ENCODE peak calls at places on chromosome 21, in ten cellular contexts. One of them, this sample, is unnamed.

GRCh38 chr21:15496896-15497295 is 232.9 kb upstream of the USP25 start:
- DNase-seq in activated T-cell treated with anti-CD3 and anti-CD28 coated beads, Interleukin-2, amount 50 U/mL, for 72 hours: no peak
- DNase-seq in T follicular helper cell: no peak
- DNase-seq in effector CD4-positive, alpha-beta T cell: no peak
- DNase-seq in AML-193: no peak
- DNase-seq in activated T-helper 1 cell treated with anti-CD3 and anti-CD28 coated beads, Interleukin-2, amount 50 U/mL, for 16 hours: no peak
- DNase-seq in posterior vena cava: no peak
- DNase-seq in HEK293T: no peak
- DNase-seq in activated gamma-delta T cell treated with Interleukin-2 at 50 U/mL for 16 hours: no peak
- DNase-seq in stimulated activated CD4-positive, alpha-beta T cell treated with anti-CD3 and anti-CD28 coated beads, Interleukin-1b, Interleukin-23, amount 100 ng/mL, for 4 hours: no peak
- DNase-seq in this sample: no peak

GRCh38 chr21:21384977-21385376 is 386.8 kb downstream of the NCAM2 start:
- DNase-seq in activated T-cell treated with anti-CD3 and anti-CD28 coated beads, Interleukin-2, amount 50 U/mL, for 72 hours: no peak
- DNase-seq in T follicular helper cell: no peak
- DNase-seq in effector CD4-positive, alpha-beta T cell: no peak
- DNase-seq in AML-193: no peak
- DNase-seq in activated T-helper 1 cell treated with anti-CD3 and anti-CD28 coated beads, Interleukin-2, amount 50 U/mL, for 16 hours: no peak
- DNase-seq in posterior vena cava: no peak
- DNase-seq in HEK293T: no peak
- DNase-seq in activated gamma-delta T cell treated with Interleukin-2 at 50 U/mL for 16 hours: no peak
- DNase-seq in stimulated activated CD4-positive, alpha-beta T cell treated with anti-CD3 and anti-CD28 coated beads, Interleukin-1b, Interleukin-23, amount 100 ng/mL, for 4 hours: no peak
- DNase-seq in this sample: no peak

GRCh38 chr21:44925027-44925755 is 4.5 kb upstream of the ITGB2 start:
- DNase-seq in activated T-cell treated with anti-CD3 and anti-CD28 coated beads, Interleukin-2, amount 50 U/mL, for 72 hours: no peak
- DNase-seq in T follicular helper cell: no peak
- DNase-seq in effector CD4-positive, alpha-beta T cell: no peak
- DNase-seq in AML-193: peak
- DNase-seq in activated T-helper 1 cell treated with anti-CD3 and anti-CD28 coated beads, Interleukin-2, amount 50 U/mL, for 16 hours: no peak
- DNase-seq in posterior vena cava: no peak
- DNase-seq in HEK293T: no peak
- DNase-seq in activated gamma-delta T cell treated with Interleukin-2 at 50 U/mL for 16 hours: no peak
- DNase-seq in stimulated activated CD4-positive, alpha-beta T cell treated with anti-CD3 and anti-CD28 coated beads, Interleukin-1b, Interleukin-23, amount 100 ng/mL, for 4 hours: no peak
- DNase-seq in this sample: peak

GRCh38 chr21:45323487-45324380 is 36.0 kb upstream of the POFUT2 start:
- DNase-seq in activated T-cell treated with anti-CD3 and anti-CD28 coated beads, Interleukin-2, amount 50 U/mL, for 72 hours: no peak
- DNase-seq in T follicular helper cell: no peak
- DNase-seq in effector CD4-positive, alpha-beta T cell: no peak
- DNase-seq in AML-193: no peak
- DNase-seq in activated T-helper 1 cell treated with anti-CD3 and anti-CD28 coated beads, Interleukin-2, amount 50 U/mL, for 16 hours: no peak
- DNase-seq in posterior vena cava: peak
- DNase-seq in HEK293T: no peak
- DNase-seq in activated gamma-delta T cell treated with Interleukin-2 at 50 U/mL for 16 hours: no peak
- DNase-seq in stimulated activated CD4-positive, alpha-beta T cell treated with anti-CD3 and anti-CD28 coated beads, Interleukin-1b, Interleukin-23, amount 100 ng/mL, for 4 hours: no peak
- DNase-seq in this sample: no peak

GRCh38 chr21:42941696-42942085 is 16.3 kb upstream of the ERVH48-1 start:
- DNase-seq in activated T-cell treated with anti-CD3 and anti-CD28 coated beads, Interleukin-2, amount 50 U/mL, for 72 hours: no peak
- DNase-seq in T follicular helper cell: no peak
- DNase-seq in effector CD4-positive, alpha-beta T cell: no peak
- DNase-seq in AML-193: no peak
- DNase-seq in activated T-helper 1 cell treated with anti-CD3 and anti-CD28 coated beads, Interleukin-2, amount 50 U/mL, for 16 hours: no peak
- DNase-seq in posterior vena cava: peak
- DNase-seq in HEK293T: no peak
- DNase-seq in activated gamma-delta T cell treated with Interleukin-2 at 50 U/mL for 16 hours: no peak
- DNase-seq in stimulated activated CD4-positive, alpha-beta T cell treated with anti-CD3 and anti-CD28 coated beads, Interleukin-1b, Interleukin-23, amount 100 ng/mL, for 4 hours: no peak
- DNase-seq in this sample: no peak

GRCh38 chr21:17819114-17819877 is at the start of gene C21orf91:
- DNase-seq in activated T-cell treated with anti-CD3 and anti-CD28 coated beads, Interleukin-2, amount 50 U/mL, for 72 hours: peak
- DNase-seq in T follicular helper cell: peak
- DNase-seq in effector CD4-positive, alpha-beta T cell: peak
- DNase-seq in AML-193: peak
- DNase-seq in activated T-helper 1 cell treated with anti-CD3 and anti-CD28 coated beads, Interleukin-2, amount 50 U/mL, for 16 hours: peak
- DNase-seq in posterior vena cava: peak
- DNase-seq in HEK293T: peak
- DNase-seq in activated gamma-delta T cell treated with Interleukin-2 at 50 U/mL for 16 hours: peak
- DNase-seq in stimulated activated CD4-positive, alpha-beta T cell treated with anti-CD3 and anti-CD28 coated beads, Interleukin-1b, Interleukin-23, amount 100 ng/mL, for 4 hours: peak
- DNase-seq in this sample: peak

GRCh38 chr21:37870229-37870628 is 46.0 kb downstream of the KCNJ6 start:
- DNase-seq in activated T-cell treated with anti-CD3 and anti-CD28 coated beads, Interleukin-2, amount 50 U/mL, for 72 hours: no peak
- DNase-seq in T follicular helper cell: no peak
- DNase-seq in effector CD4-positive, alpha-beta T cell: no peak
- DNase-seq in AML-193: no peak
- DNase-seq in activated T-helper 1 cell treated with anti-CD3 and anti-CD28 coated beads, Interleukin-2, amount 50 U/mL, for 16 hours: no peak
- DNase-seq in posterior vena cava: no peak
- DNase-seq in HEK293T: no peak
- DNase-seq in activated gamma-delta T cell treated with Interleukin-2 at 50 U/mL for 16 hours: no peak
- DNase-seq in stimulated activated CD4-positive, alpha-beta T cell treated with anti-CD3 and anti-CD28 coated beads, Interleukin-1b, Interleukin-23, amount 100 ng/mL, for 4 hours: no peak
- DNase-seq in this sample: no peak

GRCh38 chr21:15682182-15682895 is 47.4 kb upstream of the USP25 start:
- DNase-seq in activated T-cell treated with anti-CD3 and anti-CD28 coated beads, Interleukin-2, amount 50 U/mL, for 72 hours: no peak
- DNase-seq in T follicular helper cell: no peak
- DNase-seq in effector CD4-positive, alpha-beta T cell: no peak
- DNase-seq in AML-193: peak
- DNase-seq in activated T-helper 1 cell treated with anti-CD3 and anti-CD28 coated beads, Interleukin-2, amount 50 U/mL, for 16 hours: no peak
- DNase-seq in posterior vena cava: no peak
- DNase-seq in HEK293T: no peak
- DNase-seq in activated gamma-delta T cell treated with Interleukin-2 at 50 U/mL for 16 hours: no peak
- DNase-seq in stimulated activated CD4-positive, alpha-beta T cell treated with anti-CD3 and anti-CD28 coated beads, Interleukin-1b, Interleukin-23, amount 100 ng/mL, for 4 hours: no peak
- DNase-seq in this sample: peak

GRCh38 chr21:45791562-45792418 is 148.3 kb downstream of the PCBP3 start:
- DNase-seq in activated T-cell treated with anti-CD3 and anti-CD28 coated beads, Interleukin-2, amount 50 U/mL, for 72 hours: no peak
- DNase-seq in T follicular helper cell: no peak
- DNase-seq in effector CD4-positive, alpha-beta T cell: no peak
- DNase-seq in AML-193: no peak
- DNase-seq in activated T-helper 1 cell treated with anti-CD3 and anti-CD28 coated beads, Interleukin-2, amount 50 U/mL, for 16 hours: no peak
- DNase-seq in posterior vena cava: no peak
- DNase-seq in HEK293T: no peak
- DNase-seq in activated gamma-delta T cell treated with Interleukin-2 at 50 U/mL for 16 hours: no peak
- DNase-seq in stimulated activated CD4-positive, alpha-beta T cell treated with anti-CD3 and anti-CD28 coated beads, Interleukin-1b, Interleukin-23, amount 100 ng/mL, for 4 hours: no peak
- DNase-seq in this sample: no peak

GRCh38 chr21:30829659-30830058 is at the start of gene KRTAP7-1:
- DNase-seq in activated T-cell treated with anti-CD3 and anti-CD28 coated beads, Interleukin-2, amount 50 U/mL, for 72 hours: no peak
- DNase-seq in T follicular helper cell: no peak
- DNase-seq in effector CD4-positive, alpha-beta T cell: no peak
- DNase-seq in AML-193: no peak
- DNase-seq in activated T-helper 1 cell treated with anti-CD3 and anti-CD28 coated beads, Interleukin-2, amount 50 U/mL, for 16 hours: no peak
- DNase-seq in posterior vena cava: no peak
- DNase-seq in HEK293T: no peak
- DNase-seq in activated gamma-delta T cell treated with Interleukin-2 at 50 U/mL for 16 hours: no peak
- DNase-seq in stimulated activated CD4-positive, alpha-beta T cell treated with anti-CD3 and anti-CD28 coated beads, Interleukin-1b, Interleukin-23, amount 100 ng/mL, for 4 hours: no peak
- DNase-seq in this sample: no peak

GRCh38 chr21:38794978-38795377 is 10.8 kb upstream of the ETS2 start:
- DNase-seq in activated T-cell treated with anti-CD3 and anti-CD28 coated beads, Interleukin-2, amount 50 U/mL, for 72 hours: no peak
- DNase-seq in T follicular helper cell: no peak
- DNase-seq in effector CD4-positive, alpha-beta T cell: no peak
- DNase-seq in AML-193: no peak
- DNase-seq in activated T-helper 1 cell treated with anti-CD3 and anti-CD28 coated beads, Interleukin-2, amount 50 U/mL, for 16 hours: no peak
- DNase-seq in posterior vena cava: no peak
- DNase-seq in HEK293T: no peak
- DNase-seq in activated gamma-delta T cell treated with Interleukin-2 at 50 U/mL for 16 hours: no peak
- DNase-seq in stimulated activated CD4-positive, alpha-beta T cell treated with anti-CD3 and anti-CD28 coated beads, Interleukin-1b, Interleukin-23, amount 100 ng/mL, for 4 hours: no peak
- DNase-seq in this sample: no peak

GRCh38 chr21:44517175-44517899 is 22.7 kb downstream of the KRTAP10-1 start:
- DNase-seq in activated T-cell treated with anti-CD3 and anti-CD28 coated beads, Interleukin-2, amount 50 U/mL, for 72 hours: no peak
- DNase-seq in T follicular helper cell: no peak
- DNase-seq in effector CD4-positive, alpha-beta T cell: no peak
- DNase-seq in AML-193: no peak
- DNase-seq in activated T-helper 1 cell treated with anti-CD3 and anti-CD28 coated beads, Interleukin-2, amount 50 U/mL, for 16 hours: no peak
- DNase-seq in posterior vena cava: peak
- DNase-seq in HEK293T: peak
- DNase-seq in activated gamma-delta T cell treated with Interleukin-2 at 50 U/mL for 16 hours: no peak
- DNase-seq in stimulated activated CD4-positive, alpha-beta T cell treated with anti-CD3 and anti-CD28 coated beads, Interleukin-1b, Interleukin-23, amount 100 ng/mL, for 4 hours: no peak
- DNase-seq in this sample: no peak

GRCh38 chr21:34887729-34888568 is 161.2 kb downstream of the RUNX1 start:
- DNase-seq in activated T-cell treated with anti-CD3 and anti-CD28 coated beads, Interleukin-2, amount 50 U/mL, for 72 hours: peak
- DNase-seq in T follicular helper cell: peak
- DNase-seq in effector CD4-positive, alpha-beta T cell: peak
- DNase-seq in AML-193: peak
- DNase-seq in activated T-helper 1 cell treated with anti-CD3 and anti-CD28 coated beads, Interleukin-2, amount 50 U/mL, for 16 hours: peak
- DNase-seq in posterior vena cava: peak
- DNase-seq in HEK293T: peak
- DNase-seq in activated gamma-delta T cell treated with Interleukin-2 at 50 U/mL for 16 hours: peak
- DNase-seq in stimulated activated CD4-positive, alpha-beta T cell treated with anti-CD3 and anti-CD28 coated beads, Interleukin-1b, Interleukin-23, amount 100 ng/mL, for 4 hours: peak
- DNase-seq in this sample: peak

This sample was measured in HL-60.